ENCODE peak calls at places on chromosomes 11 and 22, in nine cellular contexts. G is brain microvascular endothelial cell, S is lower lobe of right lung, A is H9, W is psoas muscle, B is cardiac muscle cell, Z is HepG2, I is upper lobe of right lung, P is AG04450. Q is an unnamed sample.

GRCh38 chr11:2891291-2891690 is 5.7 kb upstream of the CDKN1C start:
- DNase-seq in S (no peak), B (peak), Z (no peak), I (no peak), A (no peak), P (no peak), W (peak), G (no peak), Q (no peak)

GRCh38 chr11:116840224-116840745 is 2.9 kb upstream of the APOA1 start:
- DNase-seq in G (no peak), Z (peak), I (no peak), A (peak), S (no peak), P (no peak), W (peak), B (peak), Q (no peak)

GRCh38 chr22:25072406-25072805 is 119.9 kb downstream of the KIAA1671 start:
- DNase-seq in I (no peak), Z (no peak), S (no peak), G (no peak), P (no peak), W (no peak), B (no peak), A (no peak), Q (no peak)

GRCh38 chr11:122920579-122920978 is 38.0 kb downstream of the JHY start:
- DNase-seq in P (no peak), W (no peak), Z (no peak), I (no peak), S (peak), B (no peak), G (no peak), A (peak), Q (peak)

GRCh38 chr11:73012121-73012863 is 129.8 kb downstream of the FCHSD2 start:
- DNase-seq in G (peak), B (no peak), W (no peak), P (no peak), Z (no peak), A (no peak), S (no peak), I (no peak), Q (no peak)

GRCh38 chr11:101127348-101127698 is 2.3 kb downstream of the PGR start:
- DNase-seq in S (peak), A (peak), P (no peak), B (peak), G (no peak), I (peak), W (peak), Z (no peak), Q (peak)

GRCh38 chr22:37431811-37432707 is 4.8 kb upstream of the ELFN2 start:
- DNase-seq in A (no peak), I (no peak), P (peak), Z (peak), B (no peak), G (peak), W (no peak), S (no peak), Q (peak)

GRCh38 chr11:67029146-67029545 is 6.2 kb downstream of the SYT12 start:
- DNase-seq in S (no peak), A (no peak), W (no peak), B (no peak), P (no peak), Z (no peak), I (no peak), G (no peak), Q (no peak)

GRCh38 chr11:36672815-36673450 is 74.9 kb upstream of the RAG2 start:
- DNase-seq in G (peak), B (peak), I (no peak), A (no peak), Z (peak), P (peak), W (no peak), S (no peak), Q (no peak)

GRCh38 chr11:19673924-19674390 is 38.7 kb upstream of the NAV2 start:
- DNase-seq in B (peak), Z (no peak), S (peak), A (peak), W (peak), P (no peak), I (peak), G (no peak), Q (peak)

DNA sequence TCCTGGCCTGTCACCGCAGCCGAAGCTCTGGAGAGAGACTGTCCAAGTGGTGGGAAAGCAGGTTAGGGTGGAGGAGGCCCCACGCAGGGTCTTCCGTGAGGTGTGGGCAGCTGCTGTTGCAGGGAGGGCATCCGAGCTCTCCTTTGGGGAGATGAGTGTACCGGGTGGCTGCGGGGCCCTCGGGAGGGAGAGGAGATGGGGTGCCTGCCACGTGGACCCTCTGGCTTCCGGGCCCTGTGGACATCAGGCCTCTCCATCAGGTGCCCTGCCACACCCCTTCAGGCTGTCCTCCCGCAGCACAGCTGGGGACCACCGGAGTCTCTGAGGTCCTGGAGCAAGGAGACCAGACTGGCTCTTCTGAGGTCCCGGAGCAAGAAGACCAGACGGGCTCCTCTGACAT is 1.7 kb downstream of the PTDSS2 start:
- DNase-seq in P (no peak), S (no peak), I (no peak), G (no peak), W (no peak), A (no peak), B (no peak), Z (no peak), Q (peak)
- H3K27ac ChIP-seq in P (no peak), S (peak), I (no peak), G (no peak), W (peak), A (no peak), B (no peak), Z (no peak), Q (no peak)

GRCh38 chr11:10450451-10451398 is 4.3 kb upstream of the AMPD3 start:
- DNase-seq in I (peak), W (peak), G (no peak), A (peak), P (no peak), Z (peak), S (peak), B (peak), Q (peak)
- TF ChIP-seq CTCF in I (peak), W (no peak), G (peak), A (peak), P (peak), Z (peak), S (peak), B (peak), Q (peak)

GRCh38 chr22:20268350-20269012 is 363 bp upstream of the RTN4R start:
- DNase-seq in I (peak), B (peak), P (no peak), G (no peak), Z (peak), A (peak), S (peak), W (peak), Q (no peak)
- H3K27ac ChIP-seq in I (no peak), B (no peak), P (no peak), G (no peak), Z (no peak), A (no peak), S (peak), W (no peak), Q (peak)

GRCh38 chr11:64848779-64849599 is 4.5 kb upstream of the CDC42BPG start:
- DNase-seq in A (peak), G (no peak), P (no peak), W (no peak), S (peak), Z (no peak), B (no peak), I (no peak), Q (peak)
- TF ChIP-seq CTCF in A (peak), G (peak), P (no peak), W (no peak), S (peak), Z (peak), B (no peak), I (no peak), Q (no peak)

GRCh38 chr11:57424802-57425564 is 1.9 kb downstream of the SLC43A3 start:
- DNase-seq in W (peak), G (peak), P (peak), I (peak), B (no peak), Z (peak), A (no peak), S (peak), Q (peak)
- H3K27ac ChIP-seq in W (peak), G (peak), P (peak), I (peak), B (no peak), Z (no peak), A (no peak), S (peak), Q (peak)

DNA sequence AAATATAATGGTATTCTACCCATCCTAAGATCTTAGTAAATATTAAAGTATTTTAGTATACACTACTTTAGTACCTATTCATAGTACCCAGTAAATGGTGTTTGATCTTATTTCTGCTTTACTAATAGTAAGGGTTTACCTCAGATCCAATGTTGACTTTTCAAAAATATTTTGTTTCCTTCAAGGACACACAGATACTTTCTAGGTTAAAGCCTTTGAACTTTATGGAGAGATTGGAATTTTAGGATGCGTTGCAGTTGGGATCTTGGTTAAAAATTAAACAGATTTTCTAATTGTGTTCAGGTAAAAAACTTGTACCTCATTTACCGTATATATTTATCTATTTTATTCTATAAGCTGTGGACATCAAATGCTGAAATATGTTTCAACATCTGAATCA is 73.3 kb downstream of the CYP2R1 start:
- DNase-seq in B (no peak), I (no peak), Z (peak), P (no peak), A (no peak), G (no peak), W (no peak), S (no peak), Q (no peak)
- TF ChIP-seq CTCF in B (no peak), I (no peak), Z (no peak), P (no peak), A (no peak), G (no peak), W (no peak), S (no peak), Q (no peak)

GRCh38 chr11:75523189-75523588 is 2.6 kb downstream of the GDPD5 start:
- DNase-seq in A (no peak), I (no peak), Z (no peak), G (no peak), S (no peak), B (no peak), P (no peak), W (no peak), Q (no peak)
- H3K27ac ChIP-seq in A (no peak), I (no peak), Z (peak), G (no peak), S (no peak), B (no peak), P (no peak), W (no peak), Q (no peak)

DNA sequence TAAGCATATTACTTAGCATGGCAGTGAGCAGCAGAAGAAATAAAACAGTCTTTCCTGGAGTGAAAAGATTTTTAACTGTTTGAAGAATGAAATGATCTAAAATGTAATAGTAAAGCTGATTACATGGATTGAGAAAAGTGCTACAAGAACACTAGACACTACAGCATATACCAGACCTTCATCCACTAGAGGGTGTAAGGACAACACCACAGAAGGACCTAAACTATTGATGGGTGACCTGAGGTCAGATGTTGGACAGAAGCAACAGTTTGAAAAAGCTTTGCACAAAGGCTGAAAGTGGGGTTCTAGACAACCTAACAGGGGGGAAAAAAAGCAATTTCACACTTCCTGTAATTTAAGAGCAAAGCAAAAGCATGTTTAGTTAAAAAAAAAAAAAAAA is 97.7 kb downstream of the RBFOX2 start:
- DNase-seq in B (peak), I (no peak), Z (peak), P (peak), A (no peak), G (peak), W (no peak), S (no peak), Q (no peak)
- TF ChIP-seq CTCF in B (peak), I (peak), Z (peak), P (peak), A (peak), G (peak), W (peak), S (peak), Q (peak)

DNA sequence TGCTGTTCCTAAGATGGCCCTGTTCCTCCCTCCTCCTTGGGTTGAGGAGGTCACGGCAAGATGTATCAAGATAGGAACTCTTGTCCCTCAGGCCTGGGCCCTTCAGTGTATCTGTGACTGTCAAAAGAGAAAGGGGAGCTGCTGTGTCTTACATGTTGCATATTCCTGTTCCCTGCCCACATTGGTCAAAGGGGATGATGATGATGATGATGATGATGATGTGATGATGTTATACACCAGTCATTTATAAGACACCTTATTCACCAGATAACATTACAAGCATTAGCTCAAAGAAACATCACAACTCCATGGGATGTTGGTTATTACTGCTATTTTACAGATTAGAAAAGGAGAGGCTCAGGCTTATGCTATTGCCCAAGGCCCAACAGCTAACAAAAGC is 13.7 kb downstream of the FXYD6 start:
- DNase-seq in Z (no peak), W (no peak), S (no peak), A (peak), I (no peak), P (no peak), G (no peak), B (no peak), Q (no peak)
- H3K27ac ChIP-seq in Z (no peak), W (peak), S (peak), A (no peak), I (peak), P (no peak), G (no peak), B (no peak), Q (peak)

DNA sequence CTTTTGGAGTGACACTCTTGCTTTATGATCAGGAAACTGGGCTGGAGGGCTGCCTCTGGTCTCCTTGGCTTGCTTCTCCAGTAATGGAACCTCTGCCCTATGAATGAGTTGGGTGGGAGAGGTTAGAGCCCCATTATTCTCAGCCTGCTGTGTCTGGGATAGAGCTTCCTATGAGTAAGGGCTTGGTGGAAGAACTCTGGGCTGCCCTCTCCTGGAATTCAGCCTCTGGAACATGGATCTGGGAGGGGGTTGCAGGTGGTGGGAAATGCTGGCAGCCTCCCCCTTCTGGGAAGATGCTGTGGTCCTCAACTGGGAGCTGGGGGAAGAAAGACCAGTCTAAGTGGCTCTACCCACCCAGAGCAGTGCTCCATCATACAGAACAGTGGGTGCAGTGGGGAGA is 81.8 kb upstream of the SYN3 start:
- DNase-seq in P (no peak), B (no peak), W (no peak), I (no peak), S (no peak), A (no peak), G (no peak), Z (no peak), Q (no peak)
- TF ChIP-seq CTCF in P (no peak), B (no peak), W (no peak), I (no peak), S (no peak), A (peak), G (no peak), Z (no peak), Q (no peak)